ENCODE peak calls at places on chromosomes 11 and 22, in eight cellular contexts. Z, F, N, E, G, S, P and O are unnamed samples.

GRCh38 chr11:61683961-61684869 is 4.0 kb downstream of the DAGLA start:
- DNase-seq in Z (no peak), F (no peak), N (no peak), E (no peak), G (no peak), S (no peak), P (no peak), O (peak)

GRCh38 chr22:23070418-23071162 is at the start of gene GNAZ:
- DNase-seq in Z (no peak), F (no peak), N (no peak), E (no peak), G (peak), S (peak), P (peak), O (no peak)

GRCh38 chr11:114211444-114212122 is 84.6 kb upstream of the NNMT start:
- DNase-seq in Z (no peak), F (no peak), N (no peak), E (no peak), G (no peak), S (no peak), P (no peak), O (no peak)

GRCh38 chr11:14499178-14499559 is 442 bp downstream of the COPB1 start:
- DNase-seq in Z (no peak), F (peak), N (no peak), E (peak), G (peak), S (no peak), P (peak), O (peak)

GRCh38 chr11:26286472-26287066 is 45.4 kb upstream of the ANO3 start:
- DNase-seq in Z (no peak), F (no peak), N (no peak), E (peak), G (no peak), S (no peak), P (no peak), O (no peak)

GRCh38 chr22:23696326-23696851 is 5.6 kb downstream of the RGL4 start:
- DNase-seq in Z (peak), F (peak), N (no peak), E (no peak), G (peak), S (peak), P (peak), O (peak)

GRCh38 chr11:112255075-112255739 is 5.5 kb downstream of the PLET1 start:
- DNase-seq in Z (no peak), F (no peak), N (no peak), E (peak), G (no peak), S (no peak), P (no peak), O (no peak)

GRCh38 chr22:50001388-50002231 is 11.0 kb downstream of the IL17REL start:
- DNase-seq in Z (no peak), F (no peak), N (no peak), E (peak), G (no peak), S (no peak), P (no peak), O (no peak)

GRCh38 chr22:27630754-27631153 is 170.8 kb downstream of the MN1 start:
- DNase-seq in Z (no peak), F (no peak), N (no peak), E (no peak), G (no peak), S (no peak), P (no peak), O (no peak)

GRCh38 chr22:31915499-31916065 is 28.8 kb upstream of the YWHAH start:
- DNase-seq in Z (no peak), F (no peak), N (no peak), E (no peak), G (no peak), S (no peak), P (no peak), O (no peak)

GRCh38 chr11:75563978-75564552 is 2.0 kb downstream of the SERPINH1 start:
- DNase-seq in Z (no peak), F (no peak), N (peak), E (peak), G (no peak), S (no peak), P (no peak), O (no peak)

GRCh38 chr22:47622541-47622940 is 860.1 kb downstream of the TBC1D22A start:
- DNase-seq in Z (no peak), F (no peak), N (no peak), E (no peak), G (no peak), S (no peak), P (no peak), O (no peak)

GRCh38 chr11:12680246-12680939 is 6.2 kb downstream of the TEAD1 start:
- DNase-seq in Z (no peak), F (no peak), N (no peak), E (peak), G (no peak), S (no peak), P (no peak), O (no peak)

GRCh38 chr11:48148749-48149148 is 67.9 kb upstream of the OR4B1 start:
- DNase-seq in Z (no peak), F (no peak), N (peak), E (no peak), G (no peak), S (no peak), P (no peak), O (no peak)